ENCODE peak calls at places on chromosomes 16 and 17, in six cellular contexts. I is activated gamma-delta T cell treated with Interleukin-2 at 50 U/mL for 16 hours, R is heart left ventricle, M is DMS 273 treated with DMSO at 0.1 percent for 48 hours, Z is IMR-90, S is T-helper 17 cell. U is an unnamed sample.

GRCh38 chr16:66915041-66915440 is 3.6 kb downstream of the CDH16 start:
- DNase-seq in I (no peak), R (no peak), M (no peak), Z (no peak), S (no peak), U (no peak)

GRCh38 chr17:45087496-45087975 is 26.4 kb downstream of the NMT1 start:
- DNase-seq in I (no peak), R (no peak), M (no peak), Z (peak; percentile 62), S (no peak), U (peak; percentile 49)

GRCh38 chr17:39079836-39080235 is 71.6 kb downstream of the PLXDC1 start:
- DNase-seq in I (no peak), R (no peak), M (no peak), Z (no peak), S (no peak), U (no peak)

GRCh38 chr17:37824534-37825485 is 80.0 kb upstream of the HNF1B start:
- DNase-seq in I (no peak), R (no peak), M (no peak), Z (peak; percentile 90), S (no peak), U (peak; percentile 89)

GRCh38 chr17:56358651-56359050 is 205.4 kb downstream of the ANKFN1 start:
- DNase-seq in I (no peak), R (no peak), M (no peak), Z (peak; percentile 32), S (no peak), U (peak; percentile 9)

GRCh38 chr17:47807421-47807820 is 14.2 kb downstream of the OSBPL7 start:
- DNase-seq in I (no peak), R (no peak), M (no peak), Z (no peak), S (no peak), U (no peak)

GRCh38 chr17:76476736-76477135 is 9.3 kb downstream of the AANAT start:
- DNase-seq in I (no peak), R (no peak), M (no peak), Z (no peak), S (no peak), U (no peak)

GRCh38 chr16:27287051-27287811 is 18.7 kb upstream of the NSMCE1 start:
- DNase-seq in I (no peak), R (no peak), M (no peak), Z (no peak), S (no peak), U (no peak)

GRCh38 chr16:89335803-89336485 is 118.4 kb downstream of the ZNF778 start:
- DNase-seq in I (no peak), R (no peak), M (no peak), Z (no peak), S (no peak), U (no peak)

GRCh38 chr17:77310336-77310735 is 169.6 kb downstream of the SEC14L1 start:
- DNase-seq in I (no peak), R (no peak), M (no peak), Z (no peak), S (no peak), U (no peak)

GRCh38 chr17:81241648-81242420 is 2.7 kb downstream of the NDUFAF8 start:
- DNase-seq in I (peak; percentile 53), R (peak; percentile 54), M (no peak), Z (peak; percentile 13), S (peak; percentile 47), U (no peak)

U was measured in astrocyte.